ENCODE peak calls at places on chromosome 4, in seven cellular contexts. S is right atrium auricular region; E is stimulated activated CD8-positive, alpha-beta memory T cell treated with anti-CD3 and anti-CD28 coated beads, Interleukin-7, amount 100 ng/mL, for 24 hours; Y is NCI-H748 treated with DMSO at 0.1 percent for 48 hours; F is NCI-H2029; U is sciatic nerve; M is lower lobe of right lung. K is an unnamed sample.

GRCh38 chr4:98285676-98286075 is 24.5 kb downstream of the RAP1GDS1 start:
- DNase-seq in Y (no peak), F (no peak), U (no peak), M (no peak), E (no peak), S (no peak), K (no peak)

GRCh38 chr4:184250795-184251679 is 33.4 kb upstream of the ENPP6 start:
- DNase-seq in M (no peak), E (no peak), F (peak), U (no peak), Y (peak), S (no peak), K (no peak)

GRCh38 chr4:156111706-156112105 is 158.0 kb upstream of the CTSO start:
- DNase-seq in Y (no peak), F (no peak), U (no peak), E (no peak), M (no peak), S (no peak), K (no peak)

GRCh38 chr4:146442801-146443200 is 78.9 kb downstream of the SLC10A7 start:
- DNase-seq in Y (no peak), U (no peak), F (no peak), M (no peak), E (no peak), S (no peak), K (no peak)

GRCh38 chr4:1060646-1061371 is 49.4 kb downstream of the FGFRL1 start:
- DNase-seq in M (no peak), Y (no peak), U (no peak), E (no peak), S (no peak), F (no peak), K (no peak)

GRCh38 chr4:73917081-73917501 is 47.9 kb downstream of the CXCL1 start:
- DNase-seq in S (no peak), Y (no peak), M (no peak), F (no peak), U (no peak), E (no peak), K (no peak)

GRCh38 chr4:85426366-85426765 is 48.6 kb upstream of the ARHGAP24 start:
- DNase-seq in M (no peak), U (no peak), E (no peak), F (no peak), Y (no peak), S (no peak), K (no peak)

GRCh38 chr4:89196745-89197144 is 85.4 kb downstream of the TIGD2 start:
- DNase-seq in E (no peak), F (no peak), S (no peak), Y (no peak), U (no peak), M (no peak), K (no peak)

GRCh38 chr4:1976416-1977352 is 32.1 kb downstream of the NELFA start:
- DNase-seq in S (no peak), M (no peak), U (no peak), E (no peak), F (no peak), Y (no peak), K (no peak)

GRCh38 chr4:30380404-30380998 is 339.7 kb upstream of the PCDH7 start:
- DNase-seq in F (peak), Y (peak), E (no peak), S (no peak), U (no peak), M (no peak), K (no peak)

GRCh38 chr4:7108046-7108625 is 40.3 kb upstream of the GRPEL1 start:
- DNase-seq in F (no peak), E (no peak), S (no peak), M (peak), U (no peak), Y (no peak), K (no peak)